ENCODE peak calls at places on chromosomes 12 and 14, in seven cellular contexts. G is heart left ventricle, Z is C1 segment of cervical spinal cord, X is Panc1, C is renal cortical epithelial cell, L is HTR-8/SVneo, U is ovary. M is an unnamed sample.

GRCh38 chr12:31906581-31907286 is 52.5 kb upstream of the RESF1 start:
- DNase-seq in G (no peak), Z (no peak), X (no peak), C (no peak), L (no peak), U (no peak), M (peak)

GRCh38 chr12:72974954-72975555 is 702.9 kb downstream of the TRHDE start:
- DNase-seq in G (no peak), Z (no peak), X (no peak), C (no peak), L (no peak), U (no peak), M (no peak)

GRCh38 chr12:58656254-58657009 is 263.9 kb downstream of the LRIG3 start:
- DNase-seq in G (no peak), Z (no peak), X (no peak), C (no peak), L (no peak), U (no peak), M (no peak)

GRCh38 chr14:104554608-104555401 is 24.8 kb upstream of the C14orf180 start:
- DNase-seq in G (peak), Z (no peak), X (no peak), C (no peak), L (no peak), U (peak), M (no peak)

GRCh38 chr14:92507174-92507768 is 6.3 kb upstream of the RIN3 start:
- DNase-seq in G (no peak), Z (peak), X (no peak), C (no peak), L (no peak), U (no peak), M (peak)

GRCh38 chr14:67941456-67942018 is 122.0 kb downstream of the RAD51B start:
- DNase-seq in G (no peak), Z (no peak), X (no peak), C (peak), L (no peak), U (no peak), M (no peak)

GRCh38 chr12:112524676-112525425 is 106.1 kb downstream of the PTPN11 start:
- DNase-seq in G (no peak), Z (no peak), X (no peak), C (peak), L (peak), U (no peak), M (no peak)

GRCh38 chr14:53295372-53295771 is 142.2 kb upstream of the DDHD1 start:
- DNase-seq in G (no peak), Z (no peak), X (no peak), C (no peak), L (no peak), U (no peak), M (no peak)

GRCh38 chr12:49039421-49040363 is 20.9 kb downstream of the KMT2D start:
- DNase-seq in G (peak), Z (no peak), X (no peak), C (no peak), L (no peak), U (peak), M (no peak)

GRCh38 chr14:88013750-88014349 is 8.9 kb downstream of the GPR65 start:
- DNase-seq in G (no peak), Z (peak), X (peak), C (peak), L (peak), U (peak), M (peak)

GRCh38 chr14:54209501-54210231 is 187.1 kb upstream of the CDKN3 start:
- DNase-seq in G (no peak), Z (no peak), X (no peak), C (peak), L (no peak), U (no peak), M (no peak)

GRCh38 chr12:85626031-85626781 is 210.0 kb downstream of the RASSF9 start:
- DNase-seq in G (no peak), Z (no peak), X (no peak), C (peak), L (peak), U (no peak), M (no peak)

GRCh38 chr14:72924332-72924731 is 1.9 kb upstream of the DCAF4 start:
- DNase-seq in G (peak), Z (no peak), X (no peak), C (peak), L (no peak), U (peak), M (no peak)

GRCh38 chr12:122848471-122849351 is 13.5 kb downstream of the HIP1R start:
- DNase-seq in G (no peak), Z (no peak), X (no peak), C (no peak), L (no peak), U (no peak), M (no peak)

GRCh38 chr12:1827806-1828805 is 7.7 kb downstream of the LRTM2 start:
- DNase-seq in G (peak), Z (no peak), X (no peak), C (no peak), L (no peak), U (no peak), M (no peak)

GRCh38 chr12:49621651-49622500 is 1.5 kb upstream of the PRPF40B start:
- DNase-seq in G (no peak), Z (no peak), X (no peak), C (no peak), L (no peak), U (peak), M (no peak)

GRCh38 chr12:57592551-57593165 is 1.7 kb downstream of the PIP4K2C start:
- DNase-seq in G (no peak), Z (no peak), X (no peak), C (peak), L (no peak), U (no peak), M (no peak)

GRCh38 chr12:97276198-97276580 is 186.4 kb upstream of the RMST start:
- DNase-seq in G (no peak), Z (no peak), X (no peak), C (no peak), L (no peak), U (no peak), M (no peak)

GRCh38 chr12:123115409-123116111 is 35.3 kb downstream of the PITPNM2 start:
- DNase-seq in G (no peak), Z (peak), X (no peak), C (peak), L (no peak), U (peak), M (no peak)

GRCh38 chr14:23551266-23552028 is at the start of gene ZFHX2:
- DNase-seq in G (peak), Z (peak), X (no peak), C (peak), L (peak), U (peak), M (peak)

GRCh38 chr14:50082308-50082742 is 34.0 kb downstream of the VCPKMT start:
- DNase-seq in G (no peak), Z (no peak), X (no peak), C (no peak), L (no peak), U (no peak), M (no peak)

GRCh38 chr12:48219635-48220034 is 16.5 kb upstream of the OR10AD1 start:
- DNase-seq in G (no peak), Z (no peak), X (no peak), C (no peak), L (no peak), U (no peak), M (no peak)

GRCh38 chr14:34701808-34702207 is 12.6 kb downstream of the CFL2 start:
- DNase-seq in G (no peak), Z (no peak), X (no peak), C (no peak), L (no peak), U (no peak), M (no peak)

GRCh38 chr12:10362828-10363664 is 26.8 kb downstream of the KLRK1 start:
- DNase-seq in G (no peak), Z (no peak), X (no peak), C (peak), L (no peak), U (no peak), M (no peak)

GRCh38 chr12:2431810-2432209 is 363.0 kb upstream of the FKBP4 start:
- DNase-seq in G (no peak), Z (no peak), X (no peak), C (no peak), L (no peak), U (no peak), M (no peak)